ENCODE peak calls at places on chromosome 3, in four cellular contexts. One of them, this sample, is unnamed.

GRCh38 chr3:24359645-24360462 is 134.8 kb downstream of the THRB start:
- DNase-seq in uterus: no peak
- DNase-seq in GM12878: no peak
- DNase-seq in heart left ventricle: no peak
- DNase-seq in this sample: peak

GRCh38 chr3:193086688-193087087 is 154.3 kb upstream of the PLAAT1 start:
- DNase-seq in heart left ventricle: no peak
- DNase-seq in GM12878: no peak
- DNase-seq in uterus: no peak
- DNase-seq in this sample: no peak

GRCh38 chr3:168024537-168024941 is 71.2 kb downstream of the GOLIM4 start:
- DNase-seq in heart left ventricle: no peak
- DNase-seq in GM12878: peak
- DNase-seq in uterus: no peak
- DNase-seq in this sample: no peak

GRCh38 chr3:16828815-16829214 is 55.9 kb upstream of the PLCL2 start:
- DNase-seq in GM12878: no peak
- DNase-seq in uterus: no peak
- DNase-seq in heart left ventricle: no peak
- DNase-seq in this sample: no peak

GRCh38 chr3:156416846-156417581 is 137.9 kb downstream of the SSR3 start:
- DNase-seq in heart left ventricle: no peak
- DNase-seq in uterus: no peak
- DNase-seq in GM12878: no peak
- DNase-seq in this sample: no peak

GRCh38 chr3:33929813-33930212 is 131.4 kb downstream of the PDCD6IP start:
- DNase-seq in heart left ventricle: no peak
- DNase-seq in GM12878: no peak
- DNase-seq in uterus: no peak
- DNase-seq in this sample: no peak

GRCh38 chr3:128228366-128228910 is 75.2 kb downstream of the EEFSEC start:
- DNase-seq in uterus: no peak
- DNase-seq in heart left ventricle: no peak
- DNase-seq in GM12878: no peak
- DNase-seq in this sample: no peak

GRCh38 chr3:54358969-54359648 is 236.8 kb downstream of the CACNA2D3 start:
- DNase-seq in heart left ventricle: peak
- DNase-seq in uterus: no peak
- DNase-seq in GM12878: no peak
- DNase-seq in this sample: peak

GRCh38 chr3:150022406-150023238 is 51.9 kb upstream of the PFN2 start:
- DNase-seq in heart left ventricle: no peak
- DNase-seq in uterus: no peak
- DNase-seq in GM12878: peak
- DNase-seq in this sample: no peak

GRCh38 chr3:66492672-66493071 is 8.2 kb downstream of the LRIG1 start:
- DNase-seq in GM12878: no peak
- DNase-seq in heart left ventricle: no peak
- DNase-seq in uterus: no peak
- DNase-seq in this sample: no peak
- TF ChIP-seq POLR2A in GM12878: no peak
- TF ChIP-seq POLR2A in heart left ventricle: no peak
- TF ChIP-seq POLR2A in uterus: no peak
- TF ChIP-seq POLR2A in this sample: no peak

GRCh38 chr3:181694805-181695660 is 16.7 kb upstream of the SOX2 start:
- DNase-seq in heart left ventricle: peak
- DNase-seq in GM12878: no peak
- DNase-seq in uterus: peak
- DNase-seq in this sample: peak
- TF ChIP-seq CTCF in heart left ventricle: no peak
- TF ChIP-seq CTCF in GM12878: no peak
- TF ChIP-seq CTCF in uterus: no peak
- TF ChIP-seq CTCF in this sample: no peak

GRCh38 chr3:113695818-113696645 is at the start of gene USF3:
- DNase-seq in GM12878: peak
- DNase-seq in uterus: peak
- DNase-seq in heart left ventricle: peak
- DNase-seq in this sample: peak
- TF ChIP-seq POLR2A in GM12878: peak
- TF ChIP-seq POLR2A in uterus: peak
- TF ChIP-seq POLR2A in heart left ventricle: no peak
- TF ChIP-seq POLR2A in this sample: peak

GRCh38 chr3:196518999-196519737 is 4.0 kb upstream of the SMCO1 start:
- DNase-seq in GM12878: no peak
- DNase-seq in uterus: peak
- DNase-seq in heart left ventricle: peak
- DNase-seq in this sample: peak
- TF ChIP-seq CTCF in GM12878: peak
- TF ChIP-seq CTCF in uterus: peak
- TF ChIP-seq CTCF in heart left ventricle: peak
- TF ChIP-seq CTCF in this sample: no peak

DNA sequence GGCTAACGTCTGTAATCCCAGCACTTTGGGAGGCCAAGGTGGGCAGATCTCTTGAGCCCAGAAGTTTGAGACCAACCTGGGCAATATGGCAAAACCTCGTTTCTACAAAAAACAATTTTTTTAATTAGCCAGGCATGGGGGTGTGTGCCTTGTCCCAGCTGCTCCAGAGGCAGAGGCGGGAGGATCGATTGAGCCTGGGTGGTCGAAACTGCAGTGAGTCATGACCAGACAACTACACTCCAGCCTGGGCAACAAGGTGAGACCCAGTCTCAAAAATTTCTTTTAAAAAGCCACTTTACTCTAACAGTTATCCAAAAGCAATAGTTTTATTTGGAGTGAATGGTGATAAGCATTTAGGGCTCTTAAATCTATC is 12.5 kb downstream of the TRIM59 start:
- DNase-seq in heart left ventricle: no peak
- DNase-seq in uterus: no peak
- DNase-seq in GM12878: no peak
- DNase-seq in this sample: no peak
- TF ChIP-seq POLR2A in heart left ventricle: no peak
- TF ChIP-seq POLR2A in uterus: no peak
- TF ChIP-seq POLR2A in GM12878: no peak
- TF ChIP-seq POLR2A in this sample: no peak

GRCh38 chr3:45507820-45508317 is 86.7 kb upstream of the LIMD1 start:
- DNase-seq in heart left ventricle: peak
- DNase-seq in GM12878: no peak
- DNase-seq in uterus: no peak
- DNase-seq in this sample: no peak
- TF ChIP-seq CTCF in heart left ventricle: no peak
- TF ChIP-seq CTCF in GM12878: no peak
- TF ChIP-seq CTCF in uterus: no peak
- TF ChIP-seq CTCF in this sample: no peak

GRCh38 chr3:72036899-72037298 is 252.0 kb upstream of the PROK2 start:
- DNase-seq in heart left ventricle: no peak
- DNase-seq in uterus: no peak
- DNase-seq in GM12878: no peak
- DNase-seq in this sample: no peak
- TF ChIP-seq POLR2A in heart left ventricle: no peak
- TF ChIP-seq POLR2A in uterus: no peak
- TF ChIP-seq POLR2A in GM12878: no peak
- TF ChIP-seq POLR2A in this sample: no peak

DNA sequence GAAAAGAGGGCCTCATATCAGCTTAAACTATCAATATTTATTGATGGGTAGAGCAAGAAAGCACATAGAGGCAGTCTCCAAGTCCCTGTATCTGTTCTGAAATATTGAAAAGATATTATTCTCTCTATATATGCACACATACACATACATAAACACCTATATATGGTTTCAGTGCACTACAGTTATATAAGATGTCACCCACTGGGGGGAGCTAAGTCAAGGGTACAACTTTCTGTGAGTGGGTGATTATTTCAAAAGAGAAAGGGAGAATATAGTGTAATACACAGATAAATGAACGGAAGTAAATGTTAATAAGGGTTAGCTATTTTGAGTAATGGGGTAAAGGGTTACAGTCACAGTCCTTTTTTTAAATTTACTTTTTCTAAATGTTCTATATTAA is 8.8 kb downstream of the SNTN start:
- DNase-seq in GM12878: no peak
- DNase-seq in heart left ventricle: no peak
- DNase-seq in uterus: no peak
- DNase-seq in this sample: no peak
- TF ChIP-seq CTCF in GM12878: no peak
- TF ChIP-seq CTCF in heart left ventricle: no peak
- TF ChIP-seq CTCF in uterus: no peak
- TF ChIP-seq CTCF in this sample: no peak

DNA sequence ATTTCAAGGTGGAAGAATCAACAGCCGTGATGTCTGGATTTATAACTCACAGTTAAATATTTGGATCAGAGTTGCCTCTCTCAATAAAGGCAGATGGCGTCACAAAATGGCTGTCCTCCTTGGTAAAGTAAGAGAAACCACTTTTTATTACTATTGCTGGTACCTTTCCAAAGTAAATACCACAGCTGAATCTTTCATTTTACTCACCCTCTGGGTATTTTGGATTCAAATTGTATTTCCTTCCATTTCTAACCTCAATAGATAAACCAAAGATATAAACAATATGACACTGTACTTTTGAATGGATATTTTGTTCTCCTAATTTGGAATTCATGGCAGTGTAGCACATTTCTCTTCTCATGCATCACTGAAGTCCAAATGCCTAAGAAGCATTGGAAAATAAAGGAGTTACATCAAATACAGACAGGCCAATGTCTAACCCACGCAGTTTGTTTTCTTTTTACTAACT is 29.5 kb downstream of the KLHL24 start:
- DNase-seq in heart left ventricle: no peak
- DNase-seq in uterus: no peak
- DNase-seq in GM12878: no peak
- DNase-seq in this sample: no peak
- TF ChIP-seq POLR2A in heart left ventricle: no peak
- TF ChIP-seq POLR2A in uterus: no peak
- TF ChIP-seq POLR2A in GM12878: no peak
- TF ChIP-seq POLR2A in this sample: no peak

This sample was measured in thyroid gland.